ENCODE peak calls at places on chromosomes 16 and 17, in six cellular contexts. One of them, this sample, is unnamed.

GRCh38 chr16:7083086-7083485 is 249.6 kb upstream of the RBFOX1 start:
- DNase-seq in A549: no peak
- DNase-seq in adrenal gland: no peak
- DNase-seq in body of pancreas: no peak
- DNase-seq in transverse colon: no peak
- DNase-seq in HCT116: no peak
- DNase-seq in this sample: no peak

GRCh38 chr17:38898291-38898679 is 27.1 kb upstream of the LASP1NB start:
- DNase-seq in A549: no peak
- DNase-seq in adrenal gland: no peak
- DNase-seq in body of pancreas: no peak
- DNase-seq in transverse colon: peak
- DNase-seq in HCT116: no peak
- DNase-seq in this sample: no peak

GRCh38 chr17:72123964-72124791 is 3.4 kb downstream of the SOX9 start:
- DNase-seq in A549: no peak
- DNase-seq in adrenal gland: no peak
- DNase-seq in body of pancreas: no peak
- DNase-seq in transverse colon: peak
- DNase-seq in HCT116: no peak
- DNase-seq in this sample: no peak

GRCh38 chr16:15043344-15043743 is 12.5 kb downstream of the NTAN1 start:
- DNase-seq in A549: no peak
- DNase-seq in adrenal gland: no peak
- DNase-seq in body of pancreas: no peak
- DNase-seq in transverse colon: no peak
- DNase-seq in HCT116: no peak
- DNase-seq in this sample: no peak

GRCh38 chr17:70968302-70968701 is 799.0 kb downstream of the KCNJ2 start:
- DNase-seq in A549: no peak
- DNase-seq in adrenal gland: no peak
- DNase-seq in body of pancreas: no peak
- DNase-seq in transverse colon: no peak
- DNase-seq in HCT116: no peak
- DNase-seq in this sample: no peak

GRCh38 chr16:74560912-74561311 is 46.0 kb downstream of the GLG1 start:
- DNase-seq in A549: no peak
- DNase-seq in adrenal gland: no peak
- DNase-seq in body of pancreas: no peak
- DNase-seq in transverse colon: no peak
- DNase-seq in HCT116: no peak
- DNase-seq in this sample: no peak

GRCh38 chr16:68347605-68348004 is 36.8 kb downstream of the PRMT7 start:
- DNase-seq in A549: no peak
- DNase-seq in adrenal gland: no peak
- DNase-seq in body of pancreas: no peak
- DNase-seq in transverse colon: no peak
- DNase-seq in HCT116: no peak
- DNase-seq in this sample: no peak

GRCh38 chr16:52283018-52283417 is 263.9 kb downstream of the TOX3 start:
- DNase-seq in A549: no peak
- DNase-seq in adrenal gland: no peak
- DNase-seq in body of pancreas: no peak
- DNase-seq in transverse colon: no peak
- DNase-seq in HCT116: no peak
- DNase-seq in this sample: no peak

GRCh38 chr16:81094771-81095251 is 1.4 kb downstream of the GCSH start:
- DNase-seq in A549: no peak
- DNase-seq in adrenal gland: no peak
- DNase-seq in body of pancreas: no peak
- DNase-seq in transverse colon: no peak
- DNase-seq in HCT116: no peak
- DNase-seq in this sample: no peak

GRCh38 chr17:17792551-17793377 is 44.0 kb downstream of the SREBF1 start:
- DNase-seq in A549: no peak
- DNase-seq in adrenal gland: peak
- DNase-seq in body of pancreas: no peak
- DNase-seq in transverse colon: no peak
- DNase-seq in HCT116: no peak
- DNase-seq in this sample: no peak

GRCh38 chr17:82767041-82767754 is 15.3 kb downstream of the TBCD start:
- DNase-seq in A549: peak
- DNase-seq in adrenal gland: peak
- DNase-seq in body of pancreas: peak
- DNase-seq in transverse colon: peak
- DNase-seq in HCT116: no peak
- DNase-seq in this sample: no peak
- TF ChIP-seq CTCF in A549: peak
- TF ChIP-seq CTCF in adrenal gland: peak
- TF ChIP-seq CTCF in body of pancreas: peak
- TF ChIP-seq CTCF in transverse colon: peak
- TF ChIP-seq CTCF in HCT116: peak
- TF ChIP-seq CTCF in this sample: peak

GRCh38 chr17:21400816-21401593 is 24.8 kb downstream of the KCNJ12 start:
- DNase-seq in A549: no peak
- DNase-seq in adrenal gland: no peak
- DNase-seq in body of pancreas: no peak
- DNase-seq in transverse colon: no peak
- DNase-seq in HCT116: no peak
- DNase-seq in this sample: no peak
- H3K27ac ChIP-seq in A549: peak
- H3K27ac ChIP-seq in adrenal gland: no peak
- H3K27ac ChIP-seq in body of pancreas: no peak
- H3K27ac ChIP-seq in transverse colon: no peak
- H3K27ac ChIP-seq in HCT116: peak
- H3K27ac ChIP-seq in this sample: no peak

GRCh38 chr16:13919683-13920509 is at the start of gene ERCC4:
- DNase-seq in A549: peak
- DNase-seq in adrenal gland: peak
- DNase-seq in body of pancreas: peak
- DNase-seq in transverse colon: peak
- DNase-seq in HCT116: peak
- DNase-seq in this sample: peak
- TF ChIP-seq POLR2A in A549: peak
- TF ChIP-seq POLR2A in adrenal gland: peak
- TF ChIP-seq POLR2A in body of pancreas: peak
- TF ChIP-seq POLR2A in transverse colon: peak
- TF ChIP-seq POLR2A in HCT116: peak
- TF ChIP-seq POLR2A in this sample: peak

GRCh38 chr17:27650836-27651235 is 19.8 kb downstream of the LGALS9 start:
- DNase-seq in A549: no peak
- DNase-seq in adrenal gland: no peak
- DNase-seq in body of pancreas: no peak
- DNase-seq in transverse colon: no peak
- DNase-seq in HCT116: no peak
- DNase-seq in this sample: no peak

GRCh38 chr17:27654136-27654535 is 23.1 kb downstream of the LGALS9 start:
- DNase-seq in A549: no peak
- DNase-seq in adrenal gland: no peak
- DNase-seq in body of pancreas: no peak
- DNase-seq in transverse colon: no peak
- DNase-seq in HCT116: no peak
- DNase-seq in this sample: no peak

GRCh38 chr17:27649929-27650328 is 18.9 kb downstream of the LGALS9 start:
- DNase-seq in A549: no peak
- DNase-seq in adrenal gland: peak
- DNase-seq in body of pancreas: peak
- DNase-seq in transverse colon: no peak
- DNase-seq in HCT116: no peak
- DNase-seq in this sample: no peak

GRCh38 chr17:27653572-27653971 is 22.6 kb downstream of the LGALS9 start:
- DNase-seq in A549: no peak
- DNase-seq in adrenal gland: no peak
- DNase-seq in body of pancreas: no peak
- DNase-seq in transverse colon: no peak
- DNase-seq in HCT116: no peak
- DNase-seq in this sample: no peak

DNA sequence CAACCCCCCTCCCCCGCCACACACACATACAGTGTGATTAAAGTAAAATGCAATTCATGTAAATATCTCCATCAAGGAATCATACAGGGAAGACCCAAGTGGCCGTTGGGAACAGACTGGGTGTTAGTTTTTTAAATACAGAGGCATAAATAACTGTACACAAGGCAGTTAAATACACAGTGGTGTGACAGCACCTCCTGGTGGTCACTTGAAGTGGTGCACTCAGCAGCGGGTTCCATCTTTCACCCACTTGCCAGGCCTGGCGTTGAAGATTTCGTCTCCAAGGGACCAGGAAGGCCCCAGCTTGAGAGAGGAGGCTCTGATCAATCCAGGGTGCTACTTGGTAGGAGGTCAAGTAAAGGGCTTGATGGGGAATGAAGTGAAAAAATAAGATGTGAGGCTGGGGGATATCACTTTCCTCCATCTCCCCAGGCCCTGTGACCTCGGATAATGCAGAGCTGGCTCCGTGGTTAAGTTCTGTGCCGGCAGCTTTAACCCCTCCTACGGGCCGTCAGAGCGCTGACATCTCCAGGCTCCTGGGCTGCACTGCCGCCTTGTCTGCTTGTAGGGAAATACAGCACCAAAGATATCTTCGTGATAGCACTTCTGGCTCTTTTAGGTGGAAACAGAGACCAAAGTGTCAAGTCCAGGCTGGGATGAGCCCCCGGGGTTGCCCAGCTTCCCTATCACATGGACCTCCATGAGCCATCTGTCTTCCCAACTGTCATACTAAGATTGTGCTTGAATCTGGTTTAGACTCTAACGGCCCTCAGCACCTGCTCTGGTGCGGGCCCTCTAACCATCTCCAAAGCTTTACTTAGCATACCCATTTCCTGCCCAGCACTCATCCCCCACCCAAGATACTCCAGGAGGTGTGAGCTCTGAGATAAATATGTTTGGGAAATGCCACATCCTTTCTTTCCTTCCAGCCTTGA is 20.7 kb downstream of the LGALS9 start:
- DNase-seq in A549: no peak
- DNase-seq in adrenal gland: peak
- DNase-seq in body of pancreas: peak
- DNase-seq in transverse colon: peak
- DNase-seq in HCT116: no peak
- DNase-seq in this sample: peak
- TF ChIP-seq CTCF in A549: peak
- TF ChIP-seq CTCF in adrenal gland: peak
- TF ChIP-seq CTCF in body of pancreas: peak
- TF ChIP-seq CTCF in transverse colon: peak
- TF ChIP-seq CTCF in HCT116: peak
- TF ChIP-seq CTCF in this sample: peak

This sample was measured in breast epithelium.